ENCODE peak calls at places on chromosomes 5 and 9, in six cellular contexts. W, X, O, F, P and E are unnamed samples. For H3K4me1 and H3K9me3, the result is how much of the 10 kb centered on the place peaks cover.

GRCh38 chr5:42949348-42950090 is 90.6 kb downstream of the ANXA2R start:
- DNase-seq in P (peak), F (peak), W (peak), X (peak), O (peak), E (peak)

GRCh38 chr9:34503406-34503805 is 19.4 kb downstream of the ENHO start:
- DNase-seq in X (no peak), O (no peak), F (no peak), P (no peak), W (no peak), E (no peak)

GRCh38 chr9:125739442-125739841 is 7.7 kb upstream of the PBX3 start:
- DNase-seq in O (no peak), F (no peak), W (no peak), P (no peak), X (no peak), E (no peak)

GRCh38 chr5:109759304-109759703 is 69.6 kb downstream of the MAN2A1 start:
- DNase-seq in F (no peak), O (no peak), X (no peak), P (no peak), W (no peak), E (no peak)

GRCh38 chr9:137138058-137138697 is 776 bp upstream of the GRIN1 start:
- DNase-seq in F (no peak), O (no peak), W (no peak), X (no peak), P (no peak), E (no peak)

GRCh38 chr9:126009047-126009446 is 261.9 kb downstream of the PBX3 start:
- DNase-seq in O (no peak), F (no peak), W (no peak), P (no peak), X (no peak), E (no peak)

GRCh38 chr5:139630855-139631254 is 17.3 kb upstream of the CXXC5 start:
- DNase-seq in P (no peak), W (no peak), O (no peak), F (no peak), X (no peak), E (no peak)

GRCh38 chr5:179923422-179923821 is 15.7 kb upstream of the TBC1D9B start:
- DNase-seq in W (no peak), P (no peak), O (no peak), F (no peak), X (no peak), E (no peak)

GRCh38 chr5:123089572-123089970 is 530 bp downstream of the PRDM6 start:
- DNase-seq in F (no peak), P (no peak), O (peak), W (no peak), X (no peak), E (no peak)

GRCh38 chr5:170628691-170629565 is 125.1 kb downstream of the KCNIP1 start:
- DNase-seq in O (no peak), W (no peak), P (no peak), X (no peak), F (no peak), E (no peak)

GRCh38 chr9:125929846-125930245 is 182.7 kb downstream of the PBX3 start:
- DNase-seq in P (no peak), O (no peak), W (no peak), X (no peak), F (no peak), E (no peak)

GRCh38 chr5:157559301-157559700 is 16.3 kb downstream of the ADAM19 start:
- DNase-seq in F (no peak), O (no peak), W (no peak), X (no peak), P (no peak), E (no peak)

GRCh38 chr5:31023105-31023504 is 170.4 kb upstream of the CDH6 start:
- DNase-seq in P (no peak), O (no peak), W (no peak), F (no peak), X (no peak), E (no peak)

GRCh38 chr5:91293131-91293530 is 90.0 kb downstream of the ARRDC3 start:
- DNase-seq in W (no peak), P (no peak), F (no peak), X (no peak), O (no peak), E (no peak)

GRCh38 chr9:78612089-78612488 is 315.2 kb downstream of the PSAT1 start:
- DNase-seq in F (no peak), P (no peak), O (no peak), W (no peak), X (no peak), E (no peak)

GRCh38 chr9:3887798-3888495 is 362.1 kb upstream of the RFX3 start:
- DNase-seq in F (no peak), X (no peak), O (no peak), W (no peak), P (no peak), E (no peak)

GRCh38 chr9:94865599-94866456 is 139.3 kb downstream of the AOPEP start:
- DNase-seq in O (peak), P (no peak), X (no peak), F (no peak), W (no peak), E (peak)
- H3K4me1 ChIP-seq in O (half or more), P (half or more), X (under half), F (under half), W (under half), E (under half)

GRCh38 chr5:87048156-87048555 is 219.5 kb upstream of the RASA1 start:
- DNase-seq in X (no peak), W (no peak), F (no peak), O (no peak), P (no peak), E (no peak)
- TF ChIP-seq CTCF in X (no peak), W (no peak), F (no peak), O (no peak), P (peak), E (no peak)

GRCh38 chr5:141313711-141314110 is 6.9 kb downstream of the TAF7 start:
- DNase-seq in P (no peak), X (no peak), W (no peak), F (no peak), O (no peak), E (no peak)
- H3K9me3 ChIP-seq in P (half or more), X (under half), W (under half), F (half or more), O (half or more), E (half or more)

GRCh38 chr5:39399135-39400036 is 25.4 kb downstream of the DAB2 start:
- DNase-seq in X (no peak), W (no peak), O (no peak), P (peak), F (no peak), E (peak)

GRCh38 chr5:39394946-39395345 is 29.8 kb downstream of the DAB2 start:
- DNase-seq in P (no peak), F (no peak), O (no peak), X (no peak), W (no peak), E (no peak)

GRCh38 chr5:39400711-39401385 is 23.9 kb downstream of the DAB2 start:
- DNase-seq in F (no peak), X (no peak), P (no peak), W (no peak), O (no peak), E (no peak)

DNA sequence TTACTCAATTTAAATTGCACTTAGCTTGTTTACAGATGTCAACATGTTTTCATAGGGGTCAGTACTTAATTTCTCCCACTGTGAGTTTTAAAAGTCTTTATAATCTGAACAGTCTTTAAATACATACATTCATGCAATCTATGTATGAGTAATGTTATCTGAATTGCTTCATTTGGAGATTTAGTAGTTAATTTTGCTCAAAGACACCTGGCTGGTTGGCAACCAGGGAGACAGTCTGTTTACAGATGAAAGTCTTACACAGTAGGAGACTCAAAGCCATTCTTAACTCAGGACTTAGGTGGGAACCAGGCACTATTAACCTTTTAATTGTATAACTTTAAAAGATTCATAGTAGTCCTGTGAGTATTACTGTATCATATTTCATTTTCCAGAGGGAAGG is 29.3 kb downstream of the DAB2 start:
- DNase-seq in F (no peak), O (no peak), W (no peak), X (no peak), P (no peak), E (no peak)
- H3K4me1 ChIP-seq in F (under half), O (under half), W (under half), X (under half), P (under half), E (under half)

GRCh38 chr5:60846298-60846697 is 2.2 kb upstream of the ELOVL7 start:
- DNase-seq in X (no peak), O (no peak), F (no peak), P (no peak), W (no peak), E (no peak)

GRCh38 chr5:60841361-60841760 is 2.7 kb downstream of the ELOVL7 start:
- DNase-seq in F (no peak), O (no peak), W (no peak), X (no peak), P (no peak), E (no peak)

GRCh38 chr5:60843693-60844428 is at the start of gene ELOVL7:
- DNase-seq in O (peak), F (peak), X (no peak), P (peak), W (peak), E (no peak)

GRCh38 chr5:60842859-60843692 is 993 bp downstream of the ELOVL7 start:
- DNase-seq in W (peak), X (no peak), F (no peak), O (peak), P (peak), E (no peak)

GRCh38 chr5:60844429-60844890 is 391 bp upstream of the ELOVL7 start:
- DNase-seq in W (no peak), O (no peak), F (no peak), X (no peak), P (peak), E (no peak)
- TF ChIP-seq CTCF in W (no peak), O (no peak), F (no peak), X (no peak), P (no peak), E (no peak)

DNA sequence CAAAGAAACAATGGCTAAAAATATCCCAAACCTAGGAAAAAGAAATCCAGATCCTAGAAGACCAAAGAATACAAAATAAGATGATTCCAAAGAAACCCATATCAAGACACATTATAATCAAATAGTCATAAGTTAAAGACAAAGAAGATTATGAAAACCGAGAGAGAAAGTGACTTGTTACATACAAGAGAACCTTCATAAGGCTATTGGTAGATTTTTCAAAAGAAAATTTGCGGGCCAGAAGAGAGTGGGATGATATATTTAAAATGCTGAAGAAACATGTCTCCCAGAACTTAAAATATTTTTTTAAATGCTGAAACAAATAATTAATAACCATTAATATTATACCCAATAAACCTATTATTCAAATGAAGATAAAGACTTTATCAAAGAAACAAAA is 687.3 kb downstream of the TLE4 start:
- DNase-seq in P (no peak), X (no peak), F (no peak), W (no peak), O (no peak), E (no peak)
- H3K9me3 ChIP-seq in P (under half), X (under half), F (under half), W (under half), O (under half), E (under half)

GRCh38 chr5:51387854-51388320 is 4.6 kb downstream of the ISL1 start:
- DNase-seq in W (no peak), F (no peak), O (no peak), P (no peak), X (no peak), E (no peak)
- H3K4me1 ChIP-seq in W (under half), F (under half), O (under half), P (under half), X (under half), E (under half)

GRCh38 chr9:87167616-87168015 is 220.3 kb upstream of the GAS1 start:
- DNase-seq in F (no peak), P (no peak), O (no peak), X (no peak), W (no peak), E (no peak)

DNA sequence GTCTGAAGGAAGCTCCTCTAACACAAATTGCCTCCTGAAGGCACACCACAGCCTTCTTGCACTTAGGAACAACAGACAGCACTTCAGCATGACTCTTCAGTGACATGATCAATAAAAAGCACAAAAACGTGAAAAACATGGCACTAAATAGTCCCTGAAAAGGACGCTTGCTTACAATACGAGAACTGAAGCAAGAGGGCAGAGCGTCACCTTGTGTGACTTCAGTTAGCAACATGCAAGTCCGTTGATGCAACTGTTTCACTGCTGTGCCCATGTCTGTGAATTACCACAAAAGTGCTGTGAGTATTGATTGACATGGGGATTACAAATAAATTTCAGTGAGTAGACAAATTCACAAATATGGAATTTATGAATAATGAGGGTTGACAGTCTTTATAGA is 219.9 kb upstream of the GAS1 start:
- DNase-seq in O (no peak), W (no peak), F (no peak), P (no peak), X (no peak), E (no peak)
- TF ChIP-seq CTCF in O (no peak), W (no peak), F (no peak), P (no peak), X (no peak), E (no peak)